ENCODE peak calls at places on chromosome 21, in four cellular contexts. Z is HFFc6, E is B cell, Y is choroid plexus epithelial cell. J is an unnamed sample.

GRCh38 chr21:16488042-16488441 is 758.3 kb downstream of the USP25 start:
- DNase-seq in Z (no peak), E (no peak), Y (no peak), J (no peak)

GRCh38 chr21:44057960-44058651 is 46.0 kb downstream of the TRAPPC10 start:
- DNase-seq in Y (no peak), Z (no peak), E (no peak), J (no peak)

GRCh38 chr21:39602076-39602689 is 10.6 kb upstream of the B3GALT5 start:
- DNase-seq in Y (no peak), Z (no peak), E (no peak), J (no peak)

GRCh38 chr21:39004776-39005605 is 178.3 kb downstream of the PSMG1 start:
- DNase-seq in Y (peak; percentile 42), Z (no peak), E (peak; percentile 44), J (no peak)

GRCh38 chr21:27301216-27301615 is 334.3 kb upstream of the ADAMTS5 start:
- DNase-seq in Y (no peak), Z (no peak), E (no peak), J (no peak)

GRCh38 chr21:39676054-39676771 is 63.5 kb downstream of the B3GALT5 start:
- DNase-seq in E (no peak), Z (no peak), Y (peak; percentile 67), J (no peak)

GRCh38 chr21:15293251-15293650 is 228.5 kb upstream of the NRIP1 start:
- DNase-seq in Z (peak; percentile 71), E (no peak), Y (peak; percentile 93), J (no peak)

GRCh38 chr21:29829514-29830255 is 110.1 kb downstream of the GRIK1 start:
- DNase-seq in Y (peak; percentile 50), Z (no peak), E (no peak), J (no peak)

GRCh38 chr21:35882791-35883240 is 177.5 kb downstream of the SETD4 start:
- DNase-seq in E (no peak), Y (peak; percentile 24), Z (peak; percentile 12), J (no peak)

GRCh38 chr21:25191141-25191540 is 416.1 kb downstream of the MRPL39 start:
- DNase-seq in Z (no peak), E (no peak), Y (no peak), J (peak; percentile 28)

GRCh38 chr21:27817902-27818623 is 851.2 kb upstream of the ADAMTS5 start:
- DNase-seq in E (no peak), Z (no peak), Y (peak; percentile 49), J (no peak)

GRCh38 chr21:27268290-27268689 is 301.4 kb upstream of the ADAMTS5 start:
- DNase-seq in Y (peak; percentile 37), E (no peak), Z (peak; percentile 61), J (no peak)

GRCh38 chr21:27321791-27322190 is 354.9 kb upstream of the ADAMTS5 start:
- DNase-seq in Y (no peak), Z (no peak), E (no peak), J (no peak)

GRCh38 chr21:28230559-28230958 is 762.1 kb downstream of the LTN1 start:
- DNase-seq in Y (peak; percentile 30), E (no peak), Z (peak; percentile 12), J (no peak)

GRCh38 chr21:18253809-18254208 is 9.2 kb downstream of the CHODL start:
- DNase-seq in E (no peak), Z (no peak), Y (no peak), J (no peak)

GRCh38 chr21:27674037-27674436 is 707.1 kb upstream of the ADAMTS5 start:
- DNase-seq in E (no peak), Z (peak; percentile 90), Y (peak; percentile 89), J (no peak)

GRCh38 chr21:26776320-26777021 is 68.7 kb downstream of the ADAMTS1 start:
- DNase-seq in Z (peak; percentile 80), Y (peak; percentile 83), E (no peak), J (no peak)

GRCh38 chr21:41068411-41069304 is 99.3 kb upstream of the BACE2 start:
- DNase-seq in Z (peak; percentile 41), Y (peak; percentile 51), E (peak; percentile 74), J (peak; percentile 58)

GRCh38 chr21:17585875-17586450 is 26.7 kb downstream of the BTG3 start:
- DNase-seq in Z (peak; percentile 48), E (no peak), Y (peak; percentile 78), J (peak; percentile 27)

GRCh38 chr21:43834146-43834905 is 30.7 kb upstream of the AGPAT3 start:
- DNase-seq in Y (no peak), Z (no peak), E (no peak), J (no peak)

GRCh38 chr21:25283720-25284119 is 323.6 kb downstream of the MRPL39 start:
- DNase-seq in Z (peak; percentile 39), Y (peak; percentile 77), E (no peak), J (peak; percentile 2)

GRCh38 chr21:32412998-32413504 is 545 bp downstream of the EVA1C start:
- DNase-seq in E (no peak), Y (no peak), Z (no peak), J (no peak)

GRCh38 chr21:24941316-24942185 is 665.7 kb downstream of the MRPL39 start:
- DNase-seq in Y (no peak), Z (no peak), E (no peak), J (no peak)

GRCh38 chr21:15908187-15908586 is 178.4 kb downstream of the USP25 start:
- DNase-seq in E (no peak), Z (no peak), Y (peak; percentile 78), J (no peak)

GRCh38 chr21:22120616-22121266 is 1122.5 kb downstream of the NCAM2 start:
- DNase-seq in Z (no peak), Y (peak; percentile 16), E (no peak), J (no peak)

GRCh38 chr21:21238882-21239400 is 240.7 kb downstream of the NCAM2 start:
- DNase-seq in Y (no peak), E (no peak), Z (no peak), J (no peak)

GRCh38 chr21:43622796-43623195 is 36.5 kb downstream of the HSF2BP start:
- DNase-seq in Y (no peak), E (no peak), Z (no peak), J (no peak)

GRCh38 chr21:17646790-17647189 is 34.1 kb upstream of the BTG3 start:
- DNase-seq in E (no peak), Z (no peak), Y (no peak), J (no peak)

GRCh38 chr21:40052276-40052675 is 185.0 kb downstream of the PCP4 start:
- DNase-seq in Y (no peak), E (no peak), Z (no peak), J (no peak)

GRCh38 chr21:38950388-38951094 is 144.8 kb downstream of the ETS2 start:
- DNase-seq in Y (peak; percentile 40), E (no peak), Z (peak; percentile 68), J (no peak)

GRCh38 chr21:33478858-33479678 is 706 bp downstream of the TMEM50B start:
- DNase-seq in E (peak; percentile 71), Z (peak; percentile 23), Y (peak; percentile 33), J (peak; percentile 74)

GRCh38 chr21:33481314-33481943 is 1.7 kb upstream of the TMEM50B start:
- DNase-seq in Y (no peak), Z (no peak), E (no peak), J (no peak)

GRCh38 chr21:33478182-33478581 is 1.6 kb downstream of the TMEM50B start:
- DNase-seq in Z (no peak), E (no peak), Y (no peak), J (no peak)

GRCh38 chr21:33480481-33481103 is 818 bp upstream of the TMEM50B start:
- DNase-seq in Z (no peak), E (no peak), Y (no peak), J (no peak)

GRCh38 chr21:33479679-33480480 is at the start of gene TMEM50B:
- DNase-seq in E (peak; percentile 98), Z (peak; percentile 90), Y (peak; percentile 97), J (peak; percentile 98)
- TF ChIP-seq CTCF in E (peak; percentile 40), Z (peak; percentile 72), Y (peak; percentile 44), J (peak; percentile 37)

GRCh38 chr21:45291613-45292398 is 4.1 kb upstream of the POFUT2 start:
- DNase-seq in Y (no peak), E (peak; percentile 28), Z (no peak), J (no peak)

GRCh38 chr21:45293726-45294401 is 6.2 kb upstream of the POFUT2 start:
- DNase-seq in Y (no peak), Z (no peak), E (no peak), J (no peak)

GRCh38 chr21:45293214-45293725 is 5.6 kb upstream of the POFUT2 start:
- DNase-seq in Z (no peak), Y (peak; percentile 49), E (no peak), J (no peak)

GRCh38 chr21:45290948-45291612 is 3.4 kb upstream of the POFUT2 start:
- DNase-seq in Z (no peak), E (no peak), Y (peak; percentile 49), J (no peak)

DNA sequence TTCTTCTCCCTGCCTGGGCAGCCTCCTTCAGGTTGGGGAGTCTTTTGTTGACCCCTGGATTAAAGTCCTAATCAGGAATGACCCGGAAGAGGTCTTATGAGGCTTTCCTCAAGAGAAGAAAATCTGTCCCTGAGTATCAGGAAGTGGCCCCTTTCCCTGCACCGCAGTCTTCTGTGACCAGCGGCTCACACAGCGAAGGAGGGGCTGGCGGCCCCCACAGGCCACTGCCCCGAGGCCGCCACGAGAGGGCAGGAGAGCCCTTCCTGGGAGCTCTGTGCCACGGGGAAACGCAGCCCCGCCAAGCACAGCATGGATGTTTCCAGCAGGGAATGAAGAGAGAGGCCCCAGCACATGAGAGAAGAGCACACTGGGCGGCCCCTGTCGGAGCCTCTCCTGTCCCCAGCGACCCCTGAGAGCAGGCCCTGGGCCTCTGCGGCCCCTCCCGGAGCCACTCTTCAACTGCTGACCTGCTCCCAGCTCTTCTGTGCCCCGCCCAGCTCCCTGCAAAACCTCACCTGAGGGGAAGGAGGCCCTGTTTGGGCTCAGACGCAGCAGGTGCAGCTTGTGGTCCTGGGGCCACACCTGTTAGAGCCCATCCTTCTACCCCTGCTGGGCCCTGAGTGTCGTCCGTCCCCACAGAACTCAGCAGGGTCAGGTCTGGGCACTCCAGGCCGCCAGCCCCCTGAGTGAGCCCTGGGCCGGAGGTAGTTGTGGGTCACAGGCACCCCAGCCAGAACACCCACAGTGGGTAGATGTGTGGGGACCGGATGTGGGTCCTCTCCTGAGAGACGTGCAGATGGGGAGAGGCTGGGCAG is 4.9 kb upstream of the POFUT2 start:
- DNase-seq in E (peak; percentile 88), Y (peak; percentile 94), Z (peak; percentile 76), J (peak; percentile 88)
- TF ChIP-seq CTCF in E (peak; percentile 92), Y (peak; percentile 95), Z (peak; percentile 97), J (peak; percentile 93)

GRCh38 chr21:34859976-34860653 is 189.0 kb downstream of the RUNX1 start:
- DNase-seq in E (no peak), Z (no peak), Y (no peak), J (no peak)

GRCh38 chr21:34858559-34858958 is 189.8 kb downstream of the CLIC6 start:
- DNase-seq in E (no peak), Y (no peak), Z (no peak), J (no peak)

GRCh38 chr21:34861302-34861701 is 187.8 kb downstream of the RUNX1 start:
- DNase-seq in E (no peak), Y (no peak), Z (no peak), J (no peak)

GRCh38 chr21:34857122-34857713 is 188.4 kb downstream of the CLIC6 start:
- DNase-seq in E (peak; percentile 34), Y (peak; percentile 46), Z (no peak), J (no peak)

DNA sequence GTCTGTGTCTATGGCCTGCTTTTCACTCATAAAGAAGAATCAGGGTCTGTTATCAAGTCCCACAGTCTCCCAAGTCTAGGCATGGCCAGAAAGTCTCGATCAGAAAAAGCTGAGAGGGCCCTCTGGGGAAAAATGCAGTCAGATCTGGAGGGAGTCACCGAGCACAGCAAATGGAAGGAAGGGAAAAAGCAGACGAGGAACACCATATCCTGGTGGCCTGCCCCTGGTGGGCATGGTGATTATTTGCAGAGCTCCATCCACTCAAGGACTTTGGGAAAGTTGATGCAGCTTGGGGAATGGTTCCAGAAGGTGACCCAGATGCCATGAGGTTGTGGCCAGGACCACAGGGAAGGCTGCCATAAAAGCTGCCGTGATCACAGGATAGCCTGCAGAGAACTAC is 189.1 kb downstream of the CLIC6 start:
- DNase-seq in Y (peak; percentile 42), Z (no peak), E (no peak), J (no peak)
- TF ChIP-seq CTCF in Y (peak; percentile 57), Z (peak; percentile 63), E (peak; percentile 9), J (no peak)

GRCh38 chr21:37700641-37701202 is 215.5 kb downstream of the KCNJ6 start:
- DNase-seq in Y (peak; percentile 93), E (peak; percentile 29), Z (peak; percentile 75), J (peak; percentile 80)
- TF ChIP-seq CTCF in Y (peak; percentile 88), E (peak; percentile 46), Z (peak; percentile 89), J (peak; percentile 58)

J was measured in GM13977.